ENCODE peak calls at places on chromosomes 4 and X, in six cellular contexts. G is NCI-H748 treated with DMSO at 0.1 percent for 48 hours, F is Caki2, M is left ventricle myocardium inferior, T is HT-29, Z is putamen. J is an unnamed sample.

GRCh38 chr4:110087116-110087708 is 111.2 kb downstream of the ELOVL6 start:
- DNase-seq in G (peak; percentile 6), F (no peak), M (no peak), T (peak; percentile 73), Z (peak; percentile 41), J (no peak)

GRCh38 chrX:24203072-24203808 is 53.7 kb downstream of the ZFX start:
- DNase-seq in G (no peak), F (no peak), M (no peak), T (no peak), Z (no peak), J (no peak)

GRCh38 chrX:110402091-110402854 is 43.6 kb downstream of the RTL9 start:
- DNase-seq in G (no peak), F (no peak), M (peak; percentile 34), T (no peak), Z (no peak), J (no peak)

GRCh38 chr4:115781528-115782146 is 668.2 kb upstream of the NDST4 start:
- DNase-seq in G (no peak), F (no peak), M (no peak), T (no peak), Z (no peak), J (no peak)

GRCh38 chrX:106619797-106620196 is 8.0 kb downstream of the RADX start:
- DNase-seq in G (no peak), F (peak; percentile 14), M (no peak), T (peak; percentile 36), Z (no peak), J (no peak)

GRCh38 chrX:129793604-129794191 is 13.9 kb downstream of the SASH3 start:
- DNase-seq in G (no peak), F (no peak), M (no peak), T (no peak), Z (no peak), J (no peak)

GRCh38 chrX:149540133-149540620 is 635 bp upstream of the EOLA1 start:
- DNase-seq in G (peak; percentile 88), F (no peak), M (peak; percentile 93), T (peak; percentile 94), Z (peak; percentile 92), J (peak; percentile 84)

GRCh38 chrX:151082077-151082948 is 94.1 kb upstream of the GPR50 start:
- DNase-seq in G (peak; percentile 29), F (peak; percentile 39), M (peak; percentile 53), T (peak; percentile 77), Z (peak; percentile 9), J (peak; percentile 19)

GRCh38 chr4:69749771-69750170 is 10.6 kb downstream of the SULT1B1 start:
- DNase-seq in G (no peak), F (no peak), M (no peak), T (no peak), Z (no peak), J (no peak)

GRCh38 chr4:105598787-105599186 is 46.4 kb downstream of the ARHGEF38 start:
- DNase-seq in G (no peak), F (peak; percentile 54), M (no peak), T (no peak), Z (no peak), J (no peak)

J was measured in C1 segment of cervical spinal cord.